ENCODE peak calls at places on chromosomes 13 and 19, in nine cellular contexts. E is fibroblast of lung, G is fibroblast of mammary gland, P is cardiac fibroblast, N is GM12865, O is PC-3, C is Peyer's patch, D is GM06990, X is SK-N-SH. L is an unnamed sample.

GRCh38 chr13:45179428-45179827 is 21.4 kb downstream of the KCTD4 start:
- DNase-seq in E (peak; percentile 81), X (no peak), O (no peak), C (no peak), G (peak; percentile 50), D (no peak), P (no peak), N (no peak), L (no peak)

GRCh38 chr13:60148918-60149317 is 14.8 kb downstream of the DIAPH3 start:
- DNase-seq in O (no peak), C (no peak), N (no peak), E (no peak), X (no peak), G (no peak), D (no peak), P (no peak), L (no peak)

GRCh38 chr13:62483774-62484173 is 1068.1 kb upstream of the PCDH20 start:
- DNase-seq in O (no peak), N (no peak), C (no peak), E (peak; percentile 21), P (no peak), G (no peak), D (no peak), X (no peak), L (no peak)

GRCh38 chr19:55472463-55472862 is 4.0 kb upstream of the ZNF628 start:
- DNase-seq in N (no peak), G (peak; percentile 79), X (no peak), P (peak; percentile 41), C (no peak), E (peak; percentile 90), D (no peak), O (peak; percentile 86), L (no peak)

GRCh38 chr13:21231426-21231945 is 55.0 kb downstream of the MRPL57 start:
- DNase-seq in D (no peak), O (no peak), G (no peak), N (no peak), C (no peak), P (no peak), X (peak; percentile 27), E (no peak), L (no peak)

GRCh38 chr19:7456964-7457541 is 31.8 kb downstream of the PEX11G start:
- DNase-seq in D (no peak), E (no peak), O (peak; percentile 55), P (no peak), C (no peak), N (no peak), X (no peak), G (peak; percentile 24), L (peak; percentile 20)

GRCh38 chr13:99355267-99356215 is 48.3 kb upstream of the GPR183 start:
- DNase-seq in D (no peak), G (no peak), O (no peak), P (no peak), C (no peak), E (no peak), X (no peak), N (peak; percentile 39), L (peak; percentile 39)

GRCh38 chr19:7743425-7743841 is 3.9 kb downstream of the CD209 start:
- DNase-seq in O (no peak), X (no peak), N (peak; percentile 88), P (no peak), E (no peak), C (no peak), G (no peak), D (peak; percentile 81), L (peak; percentile 54)

GRCh38 chr19:54952591-54953344 is 5.4 kb upstream of the NLRP7 start:
- DNase-seq in E (peak; percentile 96), N (no peak), D (no peak), C (no peak), G (peak; percentile 44), P (peak; percentile 7), O (peak; percentile 49), X (no peak), L (no peak)

GRCh38 chr19:50195224-50195623 is 8.2 kb upstream of the MYH14 start:
- DNase-seq in C (no peak), N (no peak), D (no peak), O (no peak), P (no peak), G (no peak), X (no peak), E (no peak), L (no peak)

GRCh38 chr19:14156971-14157717 is 20.8 kb upstream of the ASF1B start:
- DNase-seq in G (no peak), X (no peak), O (no peak), P (no peak), D (no peak), C (no peak), E (no peak), N (no peak), L (no peak)

GRCh38 chr19:29303035-29303706 is 90.2 kb upstream of the UQCRFS1 start:
- DNase-seq in O (no peak), E (no peak), X (no peak), N (no peak), D (no peak), G (no peak), P (no peak), C (no peak), L (peak; percentile 12)

GRCh38 chr19:48815870-48816501 is 5.2 kb upstream of the BCAT2 start:
- DNase-seq in G (no peak), C (no peak), N (peak; percentile 78), O (no peak), P (no peak), D (no peak), X (peak; percentile 36), E (peak; percentile 11), L (peak; percentile 35)

GRCh38 chr19:4361152-4362037 is 18.0 kb downstream of the MPND start:
- DNase-seq in X (no peak), O (no peak), E (peak; percentile 27), G (no peak), P (no peak), D (peak; percentile 20), N (no peak), C (no peak), L (no peak)

GRCh38 chr13:36848228-36848982 is 29.4 kb downstream of the RFXAP start:
- DNase-seq in D (no peak), E (no peak), N (peak; percentile 52), C (no peak), O (no peak), X (peak; percentile 17), P (peak; percentile 11), G (peak; percentile 24), L (peak; percentile 34)

GRCh38 chr19:18271433-18271841 is 2.8 kb downstream of the IQCN start:
- DNase-seq in N (no peak), P (no peak), O (no peak), E (no peak), G (no peak), X (no peak), C (no peak), D (no peak), L (no peak)

GRCh38 chr19:13001502-13002388 is 6.5 kb downstream of the NFIX start:
- DNase-seq in O (no peak), N (no peak), C (no peak), E (peak; percentile 78), X (no peak), G (peak; percentile 65), P (peak; percentile 80), D (no peak), L (no peak)

GRCh38 chr13:38656699-38657098 is 30.2 kb upstream of the FREM2 start:
- DNase-seq in X (peak; percentile 16), N (no peak), C (no peak), G (no peak), D (no peak), P (no peak), E (no peak), O (no peak), L (no peak)

GRCh38 chr13:38176664-38177063 is 173.0 kb upstream of the UFM1 start:
- DNase-seq in N (no peak), D (no peak), O (no peak), P (no peak), X (no peak), E (no peak), G (no peak), C (no peak), L (no peak)

GRCh38 chr19:13058951-13059660 is 43.6 kb downstream of the LYL1 start:
- DNase-seq in N (no peak), G (peak; percentile 30), E (no peak), D (no peak), X (no peak), P (peak; percentile 23), C (no peak), O (no peak), L (no peak)

DNA sequence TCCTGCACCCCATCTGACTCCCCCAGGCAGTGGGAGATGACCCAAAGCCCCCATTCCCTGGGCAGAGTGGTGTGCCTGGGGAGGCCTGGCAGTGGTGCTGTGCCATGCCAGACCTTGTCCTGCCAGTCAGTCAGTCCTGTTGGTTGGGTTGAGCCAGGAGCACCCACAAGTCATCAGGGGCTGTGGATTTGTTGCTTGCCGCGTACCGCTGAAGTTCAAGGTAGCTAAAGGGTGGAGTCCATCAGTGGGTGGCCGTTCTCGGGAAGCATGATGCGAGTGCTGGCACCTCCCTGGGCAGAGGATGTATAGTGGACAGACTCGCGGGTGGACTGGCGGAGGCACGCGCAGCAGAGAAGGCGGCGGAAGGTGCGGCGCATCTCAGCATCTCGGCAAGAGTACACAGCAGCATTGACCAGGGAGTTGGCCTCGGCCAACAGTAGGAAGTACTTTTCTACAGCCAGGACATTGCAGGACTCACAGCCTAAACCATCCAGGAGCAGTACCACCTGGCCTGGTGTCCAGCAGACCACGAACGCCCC is 3.9 kb downstream of the LPAR2 start:
- DNase-seq in D (no peak), C (no peak), O (no peak), E (no peak), P (no peak), X (no peak), G (no peak), N (no peak), L (no peak)
- TF ChIP-seq CTCF in D (no peak), C (no peak), O (no peak), E (no peak), P (no peak), X (no peak), G (no peak), N (no peak), L (no peak)

DNA sequence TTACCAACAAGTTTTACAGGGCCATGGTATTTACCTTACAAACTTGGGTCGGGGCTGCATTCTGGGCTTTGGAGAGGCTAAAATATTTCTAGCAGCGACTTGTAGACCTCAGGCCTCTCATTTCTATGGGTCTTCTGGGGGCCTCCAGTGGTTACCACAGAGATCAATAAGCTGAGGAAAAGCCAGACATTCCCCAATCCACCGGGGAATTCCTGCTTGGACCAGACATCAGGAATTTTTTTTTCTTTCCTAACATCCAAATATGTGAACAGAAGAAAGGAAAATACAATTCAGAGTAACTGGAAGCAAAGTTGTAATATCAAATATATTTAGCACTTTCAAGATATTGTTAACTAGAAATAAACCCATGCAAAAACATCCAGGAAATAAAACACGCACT is 1.5 kb downstream of the DZIP1 start:
- DNase-seq in E (no peak), N (no peak), C (no peak), X (peak; percentile 17), P (no peak), D (no peak), G (no peak), O (no peak), L (no peak)
- TF ChIP-seq CTCF in E (no peak), N (no peak), C (no peak), X (no peak), P (no peak), D (no peak), G (no peak), O (no peak), L (no peak)

GRCh38 chr19:42277821-42278809 is 9.1 kb downstream of the CIC start:
- DNase-seq in P (peak; percentile 74), G (no peak), C (no peak), N (no peak), X (peak; percentile 82), D (peak; percentile 2), O (no peak), E (peak; percentile 30), L (no peak)
- TF ChIP-seq CTCF in P (no peak), G (no peak), C (no peak), N (no peak), X (no peak), D (no peak), O (no peak), E (no peak), L (no peak)

GRCh38 chr13:106114981-106115554 is 420.4 kb downstream of the EFNB2 start:
- DNase-seq in N (no peak), P (no peak), G (peak; percentile 79), D (no peak), C (no peak), O (no peak), X (no peak), E (peak; percentile 69), L (no peak)
- TF ChIP-seq CTCF in N (no peak), P (no peak), G (no peak), D (no peak), C (no peak), O (no peak), X (no peak), E (no peak), L (no peak)